ENCODE peak calls at places on chromosomes 7 and 10, in seven cellular contexts. R is midbrain; Y is activated naive CD8-positive, alpha-beta T cell treated with anti-CD3 and anti-CD28 coated beads, Interleukin-2, amount 50 U/mL, for 24 hours; X is islet precursor cell; V is CD4-positive, CD25-positive, alpha-beta regulatory T cell; O is MG63; I is T-helper 2 cell. G is an unnamed sample.

GRCh38 chr10:44389150-44389549 is 4.3 kb upstream of the CXCL12 start:
- DNase-seq in I (no peak), R (no peak), O (no peak), V (no peak), Y (no peak), X (peak; percentile 39), G (no peak)

GRCh38 chr7:32539917-32540544 is 44.7 kb downstream of the AVL9 start:
- DNase-seq in R (no peak), V (no peak), X (no peak), Y (no peak), I (no peak), O (no peak), G (no peak)

GRCh38 chr7:14449291-14449690 is 453.3 kb downstream of the DGKB start:
- DNase-seq in Y (no peak), V (no peak), R (no peak), O (no peak), X (no peak), I (no peak), G (no peak)

GRCh38 chr7:50304158-50304910 is at the start of gene IKZF1:
- DNase-seq in O (peak; percentile 10), Y (peak; percentile 76), I (peak; percentile 42), V (peak; percentile 44), X (peak; percentile 65), R (peak; percentile 30), G (no peak)

GRCh38 chr10:24382596-24382978 is 173.6 kb downstream of the KIAA1217 start:
- DNase-seq in X (peak; percentile 72), Y (no peak), I (no peak), O (no peak), R (no peak), V (no peak), G (peak; percentile 17)

GRCh38 chr10:43816351-43817321 is 168.0 kb upstream of the ZNF32 start:
- DNase-seq in X (peak; percentile 77), Y (peak; percentile 72), R (no peak), O (peak; percentile 57), I (peak; percentile 32), V (peak; percentile 16), G (peak; percentile 74)

GRCh38 chr10:132865236-132865635 is 77.1 kb downstream of the CFAP46 start:
- DNase-seq in O (no peak), Y (no peak), V (no peak), X (no peak), I (no peak), R (no peak), G (no peak)

GRCh38 chr7:662576-662975 is 63.9 kb upstream of the DNAAF5 start:
- DNase-seq in R (no peak), X (no peak), V (no peak), O (no peak), Y (no peak), I (no peak), G (no peak)

GRCh38 chr10:120506674-120507073 is 49.6 kb downstream of the PLPP4 start:
- DNase-seq in X (no peak), Y (no peak), V (no peak), R (peak; percentile 39), O (no peak), I (no peak), G (no peak)

GRCh38 chr10:114403545-114404161 is 649 bp downstream of the AFAP1L2 start:
- DNase-seq in Y (no peak), I (no peak), X (peak; percentile 73), R (no peak), O (no peak), V (no peak), G (no peak)

GRCh38 chr10:51014680-51015425 is 59.4 kb upstream of the PRKG1 start:
- DNase-seq in V (no peak), X (no peak), I (no peak), Y (no peak), O (no peak), R (no peak), G (no peak)

GRCh38 chr7:87413951-87414381 is 61.5 kb downstream of the ABCB4 start:
- DNase-seq in Y (no peak), I (no peak), X (peak; percentile 75), R (no peak), O (peak; percentile 66), V (no peak), G (no peak)

GRCh38 chr10:46518028-46518725 is 38.3 kb downstream of the GPRIN2 start:
- DNase-seq in R (no peak), V (no peak), Y (no peak), O (no peak), X (peak; percentile 39), I (no peak), G (no peak)

GRCh38 chr7:77697535-77697831 is 1.2 kb downstream of the RSBN1L start:
- DNase-seq in I (no peak), V (peak; percentile 15), X (no peak), R (no peak), Y (no peak), O (no peak), G (no peak)

GRCh38 chr7:130490888-130491771 is 755 bp upstream of the MEST start:
- DNase-seq in V (no peak), X (peak; percentile 69), O (no peak), R (peak; percentile 60), Y (peak; percentile 56), I (peak; percentile 7), G (no peak)

GRCh38 chr7:27051451-27051850 is 44.3 kb downstream of the HOXA1 start:
- DNase-seq in X (no peak), V (no peak), Y (no peak), I (no peak), R (no peak), O (peak; percentile 28), G (no peak)

GRCh38 chr7:4136501-4137110 is 545.5 kb upstream of the FOXK1 start:
- DNase-seq in I (no peak), O (no peak), R (no peak), X (no peak), Y (no peak), V (no peak), G (no peak)

GRCh38 chr7:56062382-56062781 is 1.7 kb upstream of the SUMF2 start:
- DNase-seq in O (no peak), Y (no peak), R (no peak), V (no peak), X (no peak), I (no peak), G (no peak)

GRCh38 chr10:104076743-104077160 is 8.9 kb downstream of the COL17A1 start:
- DNase-seq in R (peak; percentile 79), O (no peak), V (no peak), X (no peak), Y (no peak), I (no peak), G (no peak)